ENCODE peak calls at places on chromosomes 12 and 14, in seven cellular contexts. D is CD8-positive, alpha-beta T cell; S is RWPE2; Y is upper lobe of right lung; K is left cardiac atrium; U is activated CD8-positive, alpha-beta T cell treated with anti-CD3 and anti-CD28 coated beads, Interleukin-2, amount 10 ng/mL, durations not matched to agents 7 days and 5 days; B is activated naive CD8-positive, alpha-beta T cell treated with anti-CD3 and anti-CD28 coated beads, Interleukin-2, amount 50 U/mL, for 24 hours. Z is an unnamed sample.

GRCh38 chr12:70267550-70267949 is 24.3 kb downstream of the CNOT2 start:
- ATAC-seq in B (peak; percentile 71), Y (no peak), U (no peak), D (no peak), K (no peak), S (no peak), Z (no peak)

GRCh38 chr12:100141666-100141997 is 1.0 kb downstream of the BLTP3B start:
- ATAC-seq in Y (peak; percentile 23), S (peak; percentile 75), B (peak; percentile 72), U (peak; percentile 50), D (peak; percentile 26), K (peak; percentile 76), Z (peak; percentile 40)

GRCh38 chr14:34103176-34103575 is 152.3 kb upstream of the EGLN3 start:
- ATAC-seq in U (no peak), B (no peak), S (no peak), K (no peak), D (no peak), Y (no peak), Z (no peak)

GRCh38 chr14:54778618-54779017 is 124.0 kb downstream of the GCH1 start:
- ATAC-seq in D (no peak), B (no peak), S (no peak), Y (no peak), K (no peak), U (no peak), Z (no peak)

GRCh38 chr14:55427439-55427838 is 13.0 kb downstream of the TBPL2 start:
- ATAC-seq in D (no peak), S (peak; percentile 98), U (no peak), B (no peak), K (no peak), Y (no peak), Z (no peak)

GRCh38 chr14:55605793-55606192 is 25.8 kb downstream of the KTN1 start:
- ATAC-seq in U (no peak), Y (no peak), D (no peak), S (peak; percentile 75), B (no peak), K (no peak), Z (no peak)

GRCh38 chr14:24483604-24484252 is 24.3 kb downstream of the CMA1 start:
- ATAC-seq in Y (peak; percentile 19), K (no peak), D (no peak), S (peak; percentile 13), U (no peak), B (peak; percentile 74), Z (peak; percentile 45)

GRCh38 chr14:35369701-35370191 is 34.8 kb downstream of the NFKBIA start:
- ATAC-seq in D (no peak), U (no peak), S (peak; percentile 92), B (no peak), K (no peak), Y (no peak), Z (peak; percentile 44)

GRCh38 chr14:89625988-89626806 is 209.2 kb upstream of the FOXN3 start:
- ATAC-seq in B (peak; percentile 56), Y (no peak), K (no peak), U (no peak), D (peak; percentile 54), S (no peak), Z (peak; percentile 63)

GRCh38 chr12:40117818-40118217 is 11.9 kb upstream of the SLC2A13 start:
- ATAC-seq in D (no peak), U (no peak), S (no peak), K (no peak), Y (no peak), B (no peak), Z (peak; percentile 69)

GRCh38 chr14:106788534-106788933 is 1262.2 kb downstream of the TMEM121 start:
- ATAC-seq in Y (peak; percentile 9), S (no peak), D (no peak), B (no peak), U (peak; percentile 47), K (no peak), Z (no peak)

GRCh38 chr12:121875582-121875981 is 13.0 kb upstream of the PSMD9 start:
- ATAC-seq in K (no peak), B (no peak), U (no peak), Y (no peak), D (no peak), S (no peak), Z (no peak)

GRCh38 chr14:96275182-96276112 is 19.4 kb downstream of the BDKRB1 start:
- ATAC-seq in K (peak; percentile 43), Y (peak; percentile 83), D (no peak), B (no peak), U (peak; percentile 57), S (peak; percentile 47), Z (no peak)

GRCh38 chr14:87065366-87065765 is 927.6 kb downstream of the GALC start:
- ATAC-seq in U (no peak), B (no peak), D (no peak), S (no peak), Y (no peak), K (no peak), Z (no peak)

GRCh38 chr12:61646639-61647038 is 613.6 kb upstream of the USP15 start:
- ATAC-seq in U (no peak), B (no peak), D (no peak), Y (no peak), S (no peak), K (no peak), Z (no peak)

GRCh38 chr14:76782115-76782884 is 21.0 kb downstream of the VASH1 start:
- ATAC-seq in U (no peak), K (no peak), B (no peak), Y (no peak), S (no peak), D (no peak), Z (no peak)

GRCh38 chr14:100736269-100737180 is 9.8 kb downstream of the DLK1 start:
- ATAC-seq in K (no peak), S (no peak), D (no peak), B (no peak), Y (no peak), U (no peak), Z (no peak)

GRCh38 chr12:128204725-128205124 is 62.2 kb upstream of the TMEM132C start:
- ATAC-seq in U (no peak), Y (no peak), D (no peak), B (no peak), S (no peak), K (no peak), Z (no peak)

GRCh38 chr12:67910360-67911292 is 78.6 kb upstream of the IFNG-AS1 start:
- ATAC-seq in D (no peak), B (no peak), S (peak; percentile 90), Y (no peak), K (peak; percentile 60), U (no peak), Z (no peak)

GRCh38 chr12:12336049-12336411 is 14.0 kb downstream of the MANSC1 start:
- ATAC-seq in D (no peak), B (no peak), Y (peak; percentile 78), S (no peak), U (no peak), K (no peak), Z (no peak)

GRCh38 chr12:9118161-9118560 is 2.4 kb upstream of the A2M start:
- ATAC-seq in Y (peak; percentile 94), K (peak; percentile 81), S (no peak), B (peak; percentile 88), D (no peak), U (no peak), Z (peak; percentile 95)

GRCh38 chr14:77065851-77066554 is 32.1 kb upstream of the CIPC start:
- ATAC-seq in K (no peak), U (no peak), D (no peak), S (no peak), Y (no peak), B (no peak), Z (peak; percentile 64)

GRCh38 chr12:101891462-101891971 is 14.1 kb downstream of the DRAM1 start:
- ATAC-seq in U (no peak), S (peak; percentile 52), B (no peak), D (no peak), K (peak; percentile 74), Y (peak; percentile 94), Z (peak; percentile 85)

GRCh38 chr12:97022831-97023230 is 115.8 kb downstream of the NEDD1 start:
- ATAC-seq in S (no peak), Y (no peak), D (no peak), K (no peak), U (no peak), B (no peak), Z (no peak)

GRCh38 chr14:34277191-34277590 is 184.8 kb downstream of the SPTSSA start:
- ATAC-seq in B (peak; percentile 54), Y (no peak), K (no peak), D (no peak), U (no peak), S (no peak), Z (no peak)

GRCh38 chr12:118467576-118467975 is 91.2 kb downstream of the SUDS3 start:
- ATAC-seq in Y (no peak), B (peak; percentile 49), S (no peak), U (no peak), D (no peak), K (no peak), Z (no peak)

GRCh38 chr12:11545438-11546330 is 103.8 kb upstream of the ETV6 start:
- ATAC-seq in Y (peak; percentile 32), U (peak; percentile 88), K (peak; percentile 42), S (no peak), B (peak; percentile 90), D (peak; percentile 80), Z (peak; percentile 90)

GRCh38 chr14:55698051-55698450 is 118.0 kb downstream of the KTN1 start:
- ATAC-seq in Y (peak; percentile 57), S (no peak), U (no peak), K (no peak), B (no peak), D (no peak), Z (no peak)

GRCh38 chr12:94762259-94762942 is 112.0 kb upstream of the TMCC3 start:
- ATAC-seq in S (no peak), U (no peak), B (no peak), D (no peak), K (no peak), Y (peak; percentile 41), Z (peak; percentile 48)

GRCh38 chr12:110575326-110575725 is 7.8 kb downstream of the PPTC7 start:
- ATAC-seq in Y (peak; percentile 71), S (no peak), K (peak; percentile 12), D (no peak), U (no peak), B (peak; percentile 8), Z (peak; percentile 17)